ENCODE peak calls at places on chromosomes 4 and X, in four cellular contexts. N is T-cell; I is effector CD4-positive, alpha-beta T cell; G is NCI-H774. D is an unnamed sample.

GRCh38 chr4:25500626-25501318 is 123.7 kb downstream of the ANAPC4 start:
- DNase-seq in N (no peak), I (no peak), G (peak; percentile 8), D (no peak)

GRCh38 chr4:48342559-48342878 is 1.2 kb downstream of the SLAIN2 start:
- DNase-seq in N (no peak), I (peak; percentile 14), G (no peak), D (no peak)

GRCh38 chr4:48777739-48778138 is 2.3 kb downstream of the FRYL start:
- DNase-seq in N (no peak), I (no peak), G (no peak), D (no peak)

GRCh38 chr4:152259866-152260265 is 276.0 kb downstream of the FBXW7 start:
- DNase-seq in N (no peak), I (no peak), G (no peak), D (no peak)

GRCh38 chr4:119628281-119629141 is at the start of gene PDE5A:
- DNase-seq in N (peak; percentile 73), I (peak; percentile 62), G (peak; percentile 68), D (peak; percentile 87)

GRCh38 chr4:88104902-88105610 is 53.4 kb downstream of the ABCG2 start:
- DNase-seq in N (no peak), I (no peak), G (no peak), D (no peak)

GRCh38 chr4:89788243-89789072 is 48.5 kb downstream of the SNCA start:
- DNase-seq in N (no peak), I (no peak), G (no peak), D (no peak)

GRCh38 chr4:107220976-107221375 is 184.9 kb upstream of the DKK2 start:
- DNase-seq in N (no peak), I (no peak), G (no peak), D (no peak)

GRCh38 chrX:460823-461640 is 74.3 kb upstream of the PPP2R3B start:
- DNase-seq in N (no peak), I (no peak), G (no peak), D (no peak)

GRCh38 chr4:8725845-8726244 is 133.3 kb downstream of the CPZ start:
- DNase-seq in N (no peak), I (no peak), G (no peak), D (peak; percentile 3)

GRCh38 chrX:12421918-12422317 is 283.6 kb downstream of the FRMPD4 start:
- DNase-seq in N (no peak), I (no peak), G (no peak), D (no peak)

GRCh38 chr4:148515248-148515647 is 73.0 kb upstream of the NR3C2 start:
- DNase-seq in N (no peak), I (no peak), G (no peak), D (no peak)

GRCh38 chr4:123399638-123400358 is 3.2 kb downstream of the SPRY1 start:
- DNase-seq in N (no peak), I (no peak), G (no peak), D (no peak)

GRCh38 chrX:49838374-49838773 is 9.3 kb downstream of the PAGE4 start:
- DNase-seq in N (no peak), I (no peak), G (no peak), D (peak; percentile 13)

GRCh38 chr4:92047209-92047877 is 256.4 kb upstream of the GRID2 start:
- DNase-seq in N (no peak), I (no peak), G (no peak), D (no peak)

GRCh38 chr4:93814141-93814540 is 14.4 kb upstream of the ATOH1 start:
- DNase-seq in N (no peak), I (no peak), G (no peak), D (no peak)

GRCh38 chrX:108091878-108092291 is 307 bp downstream of the ATG4A start:
- DNase-seq in N (no peak), I (no peak), G (no peak), D (peak; percentile 46)

GRCh38 chr4:101355767-101356702 is 8.7 kb upstream of the PPP3CA start:
- DNase-seq in N (no peak), I (no peak), G (no peak), D (no peak)

GRCh38 chr4:76251448-76252270 is at the start of gene FAM47E:
- DNase-seq in N (peak; percentile 28), I (no peak), G (peak; percentile 93), D (peak; percentile 93)

GRCh38 chr4:185833055-185833598 is 21.1 kb upstream of the SORBS2 start:
- DNase-seq in N (no peak), I (no peak), G (no peak), D (peak; percentile 55)

GRCh38 chr4:184287697-184288255 is 70.1 kb upstream of the ENPP6 start:
- DNase-seq in N (no peak), I (no peak), G (no peak), D (peak; percentile 31)

GRCh38 chrX:107374831-107375230 is 74.6 kb upstream of the FRMPD3 start:
- DNase-seq in N (no peak), I (no peak), G (no peak), D (no peak)

GRCh38 chr4:149823770-149824221 is 8.2 kb upstream of the IQCM start:
- DNase-seq in N (no peak), I (no peak), G (no peak), D (no peak)

GRCh38 chr4:151955721-151956340 is 195.0 kb upstream of the GATB start:
- DNase-seq in N (no peak), I (no peak), G (no peak), D (no peak)

GRCh38 chr4:76756416-76756815 is 141.5 kb downstream of the SOWAHB start:
- DNase-seq in N (no peak), I (no peak), G (no peak), D (no peak)

GRCh38 chrX:19593684-19594083 is 78.4 kb upstream of the MAP3K15 start:
- DNase-seq in N (peak; percentile 1), I (no peak), G (no peak), D (no peak)

GRCh38 chr4:76486588-76487276 is 51.7 kb downstream of the SHROOM3 start:
- DNase-seq in N (no peak), I (no peak), G (no peak), D (no peak)

GRCh38 chr4:8188743-8189550 is 10.1 kb upstream of the SH3TC1 start:
- DNase-seq in N (no peak), I (no peak), G (peak; percentile 74), D (peak; percentile 86)

GRCh38 chr4:54254116-54254914 is 25.2 kb downstream of the PDGFRA start:
- DNase-seq in N (no peak), I (no peak), G (no peak), D (no peak)

GRCh38 chr4:175970072-175970471 is 95.6 kb upstream of the WDR17 start:
- DNase-seq in N (no peak), I (no peak), G (no peak), D (no peak)

GRCh38 chrX:10189317-10190268 is 32.8 kb downstream of the CLCN4 start:
- DNase-seq in N (peak; percentile 50), I (peak; percentile 74), G (peak; percentile 38), D (peak; percentile 74)

GRCh38 chr4:126583509-126583908 is 1049.2 kb upstream of the INTU start:
- DNase-seq in N (no peak), I (no peak), G (no peak), D (no peak)

GRCh38 chrX:46204721-46205422 is 340.3 kb downstream of the ZNF674 start:
- DNase-seq in N (no peak), I (no peak), G (no peak), D (no peak)

GRCh38 chr4:30815685-30816084 is 95.5 kb downstream of the PCDH7 start:
- DNase-seq in N (no peak), I (no peak), G (no peak), D (no peak)

GRCh38 chr4:41384992-41385391 is 128.3 kb downstream of the UCHL1 start:
- DNase-seq in N (no peak), I (no peak), G (no peak), D (peak; percentile 54)